ENCODE peak calls at places on chromosomes 7 and 10, in nine cellular contexts. R, P, O, A, D, G, Z, L and N are unnamed samples.

GRCh38 chr7:23106491-23106800 is 861 bp downstream of the KLHL7 start:
- DNase-seq in O (peak), P (no peak), G (no peak), Z (no peak), A (no peak), R (no peak), L (no peak), D (peak), N (no peak)

GRCh38 chr7:111678281-111678680 is 116.0 kb upstream of the IMMP2L start:
- DNase-seq in P (no peak), R (no peak), A (no peak), Z (peak), L (peak), O (peak), D (no peak), G (no peak), N (no peak)

GRCh38 chr10:130658687-130659290 is 522.6 kb downstream of the GLRX3 start:
- DNase-seq in D (no peak), R (no peak), P (no peak), A (no peak), G (no peak), L (no peak), Z (no peak), O (no peak), N (no peak)

GRCh38 chr7:74511360-74511759 is 57.7 kb downstream of the GTF2IRD1 start:
- DNase-seq in Z (no peak), G (no peak), P (no peak), O (no peak), L (no peak), A (no peak), D (no peak), R (no peak), N (no peak)

GRCh38 chr7:36814311-36814710 is 90.0 kb upstream of the AOAH start:
- DNase-seq in L (no peak), P (no peak), Z (no peak), D (no peak), G (no peak), A (no peak), R (no peak), O (no peak), N (no peak)

GRCh38 chr7:159104188-159105030 is 40.3 kb downstream of the VIPR2 start:
- DNase-seq in D (no peak), L (no peak), P (no peak), R (no peak), O (no peak), G (no peak), Z (no peak), A (peak), N (no peak)

GRCh38 chr10:79274279-79275104 is 72.8 kb upstream of the PPIF start:
- DNase-seq in A (peak), L (no peak), P (no peak), G (peak), Z (peak), D (no peak), O (no peak), R (peak), N (no peak)

GRCh38 chr7:140069298-140069949 is 6.7 kb upstream of the PARP12 start:
- DNase-seq in R (no peak), D (no peak), G (no peak), O (no peak), Z (no peak), P (no peak), L (no peak), A (no peak), N (no peak)

GRCh38 chr7:134362587-134363483 is 46.1 kb upstream of the SLC35B4 start:
- DNase-seq in L (no peak), D (no peak), R (no peak), P (no peak), O (peak), A (no peak), Z (peak), G (peak), N (no peak)

GRCh38 chr10:99461230-99461629 is 30.8 kb upstream of the GOT1 start:
- DNase-seq in L (peak), G (no peak), D (no peak), P (no peak), O (peak), Z (peak), A (no peak), R (no peak), N (peak)

GRCh38 chr7:64879097-64879730 is 23.9 kb upstream of the ZNF273 start:
- DNase-seq in O (no peak), Z (no peak), A (no peak), P (no peak), R (peak), D (no peak), G (peak), L (no peak), N (no peak)